ENCODE peak calls at places on chromosomes 2 and 18, in six cellular contexts. S is H9, R is prostate gland, I is GM23248, J is fibroblast of lung, F is aorta. X is an unnamed sample.
A peak's percentile ranks its signal among the peaks of the same experiment; 100 is the strongest.

GRCh38 chr18:2400701-2401191 is 170.6 kb downstream of the METTL4 start:
- DNase-seq in S (no peak), R (no peak), I (no peak), J (peak; percentile 9), F (no peak), X (no peak)

GRCh38 chr2:132969371-132969985 is 299.5 kb upstream of the LYPD1 start:
- DNase-seq in S (no peak), R (no peak), I (peak; percentile 2), J (no peak), F (no peak), X (no peak)

GRCh38 chr18:57437782-57438668 is 2.9 kb downstream of the ONECUT2 start:
- DNase-seq in S (peak; percentile 92), R (no peak), I (peak; percentile 90), J (peak; percentile 57), F (peak; percentile 79), X (peak; percentile 88)

GRCh38 chr2:101844055-101844635 is 146.6 kb downstream of the MAP4K4 start:
- DNase-seq in S (no peak), R (peak; percentile 35), I (peak; percentile 87), J (peak; percentile 89), F (no peak), X (no peak)

GRCh38 chr2:158781562-158781961 is 13.6 kb upstream of the DAPL1 start:
- DNase-seq in S (no peak), R (no peak), I (peak; percentile 91), J (peak; percentile 87), F (no peak), X (peak; percentile 23)

GRCh38 chr2:121104721-121105141 is 180.3 kb downstream of the TFCP2L1 start:
- DNase-seq in S (no peak), R (no peak), I (peak; percentile 43), J (peak; percentile 29), F (peak; percentile 33), X (no peak)

GRCh38 chr2:222655406-222655747 is 515 bp downstream of the FARSB start:
- DNase-seq in S (no peak), R (no peak), I (peak; percentile 74), J (peak; percentile 58), F (no peak), X (no peak)

GRCh38 chr2:22035333-22035964 is 911.7 kb downstream of the TDRD15 start:
- DNase-seq in S (no peak), R (no peak), I (no peak), J (no peak), F (no peak), X (no peak)

GRCh38 chr2:234181128-234181527 is 130.6 kb downstream of the SPP2 start:
- DNase-seq in S (no peak), R (no peak), I (no peak), J (no peak), F (no peak), X (no peak)

GRCh38 chr2:205408690-205409089 is 273.6 kb upstream of the NRP2 start:
- DNase-seq in S (no peak), R (no peak), I (peak; percentile 27), J (peak; percentile 72), F (no peak), X (no peak)

GRCh38 chr2:152462591-152463178 is 127.7 kb downstream of the FMNL2 start:
- DNase-seq in S (no peak), R (no peak), I (no peak), J (no peak), F (no peak), X (peak; percentile 29)

GRCh38 chr18:46220116-46220515 is 115.9 kb downstream of the HAUS1 start:
- DNase-seq in S (no peak), R (no peak), I (peak; percentile 89), J (peak; percentile 89), F (no peak), X (no peak)

GRCh38 chr18:25935356-25935755 is 155.1 kb downstream of the SS18 start:
- DNase-seq in S (no peak), R (no peak), I (no peak), J (no peak), F (no peak), X (no peak)

GRCh38 chr2:216339456-216340279 is 32.6 kb downstream of the MARCHF4 start:
- DNase-seq in S (peak; percentile 86), R (peak; percentile 13), I (peak; percentile 68), J (peak; percentile 80), F (no peak), X (no peak)

GRCh38 chr2:175027755-175028154 is 22.6 kb upstream of the CHN1 start:
- DNase-seq in S (no peak), R (no peak), I (no peak), J (no peak), F (no peak), X (no peak)

GRCh38 chr2:8457620-8458255 is 224.1 kb upstream of the ID2 start:
- DNase-seq in S (no peak), R (no peak), I (no peak), J (no peak), F (no peak), X (no peak)

GRCh38 chr2:15645720-15646385 is 54.2 kb downstream of the DDX1 start:
- DNase-seq in S (no peak), R (no peak), I (no peak), J (no peak), F (no peak), X (no peak)

GRCh38 chr2:168814046-168814445 is 11.6 kb downstream of the NOSTRIN start:
- DNase-seq in S (no peak), R (no peak), I (peak; percentile 38), J (peak; percentile 49), F (no peak), X (no peak)

GRCh38 chr2:186641807-186642321 is 52.0 kb upstream of the FAM171B start:
- DNase-seq in S (no peak), R (peak; percentile 51), I (peak; percentile 87), J (peak; percentile 78), F (no peak), X (no peak)

DNA sequence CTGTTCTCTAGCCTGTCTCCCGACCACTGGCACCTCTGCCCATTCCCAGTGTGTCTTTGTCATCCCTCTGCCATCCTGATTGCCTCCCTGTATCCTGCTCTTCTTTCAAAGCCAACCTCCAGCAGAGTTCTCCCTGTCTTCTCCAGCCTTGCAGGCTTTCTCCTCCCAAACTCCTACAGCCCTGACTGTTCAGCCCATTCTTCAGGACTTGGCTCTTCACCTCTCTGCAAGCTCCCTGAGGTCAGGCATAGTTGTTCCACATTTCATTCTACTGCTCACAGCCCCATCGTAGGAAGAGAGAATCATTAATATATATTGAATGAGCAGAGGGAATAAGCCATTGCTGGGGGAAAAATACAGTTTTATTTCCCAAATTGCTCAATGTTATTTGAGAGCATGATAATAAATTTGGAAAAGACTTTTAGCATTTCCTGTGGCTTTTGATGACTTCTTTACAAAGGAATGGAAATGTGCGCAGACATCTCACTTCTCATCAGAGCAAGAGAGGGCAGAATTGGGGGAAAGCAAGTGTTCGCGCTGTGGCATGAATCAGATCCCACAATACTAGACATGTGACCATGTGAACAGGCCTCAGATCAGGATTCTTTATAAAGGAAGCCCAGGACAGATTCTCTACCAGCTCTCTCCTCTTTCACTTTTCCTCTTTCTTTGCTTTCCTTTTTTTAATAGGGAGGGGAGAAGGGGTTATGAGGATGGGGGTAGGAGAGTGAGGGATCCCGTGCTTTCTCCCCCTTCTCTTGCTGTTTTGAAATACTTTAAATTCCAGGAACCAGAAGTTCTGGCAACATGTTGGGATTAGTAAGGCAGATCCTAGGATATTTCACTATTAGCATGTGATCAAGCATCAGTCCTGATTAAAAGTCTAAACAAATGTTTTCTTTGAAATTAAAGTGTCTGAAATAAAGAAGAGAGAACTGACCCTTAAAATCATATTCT is 37.5 kb downstream of the EPAS1 start:
- DNase-seq in S (no peak), R (no peak), I (peak; percentile 98), J (peak; percentile 96), F (no peak), X (no peak)
- H3K27ac ChIP-seq in S (no peak overlapping the region), R (peak overlapping the region; percentile 77), I (peak overlapping the region; percentile 100), J (peak overlapping the region; percentile 89), F (peak overlapping the region; percentile 96), X (peak overlapping the region; percentile 68)

GRCh38 chr2:137676348-137676747 is 287.9 kb upstream of the HNMT start:
- DNase-seq in S (no peak), R (no peak), I (no peak), J (no peak), F (no peak), X (no peak)

GRCh38 chr2:137674991-137675390 is 289.3 kb upstream of the HNMT start:
- DNase-seq in S (no peak), R (no peak), I (no peak), J (no peak), F (no peak), X (no peak)

GRCh38 chr2:137672961-137673552 is 291.2 kb upstream of the HNMT start:
- DNase-seq in S (no peak), R (no peak), I (no peak), J (no peak), F (no peak), X (no peak)

GRCh38 chr2:137677466-137677865 is 286.8 kb upstream of the HNMT start:
- DNase-seq in S (no peak), R (no peak), I (peak; percentile 8), J (no peak), F (no peak), X (no peak)

GRCh38 chr2:137675584-137676327 is 288.5 kb upstream of the HNMT start:
- DNase-seq in S (no peak), R (no peak), I (no peak), J (no peak), F (no peak), X (no peak)
- H3K27ac ChIP-seq in S (no peak overlapping the region), R (no peak overlapping the region), I (no peak overlapping the region), J (no peak overlapping the region), F (no peak overlapping the region), X (no peak overlapping the region)

GRCh38 chr2:46258937-46259781 is 38.0 kb upstream of the EPAS1 start:
- DNase-seq in S (no peak), R (no peak), I (no peak), J (no peak), F (no peak), X (no peak)

GRCh38 chr2:46254474-46254873 is 42.7 kb upstream of the EPAS1 start:
- DNase-seq in S (no peak), R (no peak), I (no peak), J (no peak), F (no peak), X (no peak)

GRCh38 chr2:46257980-46258379 is 39.2 kb upstream of the EPAS1 start:
- DNase-seq in S (no peak), R (no peak), I (no peak), J (no peak), F (no peak), X (no peak)

GRCh38 chr2:46257476-46257875 is 39.7 kb upstream of the EPAS1 start:
- DNase-seq in S (no peak), R (no peak), I (peak; percentile 61), J (peak; percentile 47), F (no peak), X (no peak)

GRCh38 chr2:46256563-46257142 is 40.6 kb upstream of the EPAS1 start:
- DNase-seq in S (no peak), R (no peak), I (no peak), J (no peak), F (no peak), X (no peak)
- H3K27ac ChIP-seq in S (no peak overlapping the region), R (no peak overlapping the region), I (no peak overlapping the region), J (no peak overlapping the region), F (no peak overlapping the region), X (no peak overlapping the region)

DNA sequence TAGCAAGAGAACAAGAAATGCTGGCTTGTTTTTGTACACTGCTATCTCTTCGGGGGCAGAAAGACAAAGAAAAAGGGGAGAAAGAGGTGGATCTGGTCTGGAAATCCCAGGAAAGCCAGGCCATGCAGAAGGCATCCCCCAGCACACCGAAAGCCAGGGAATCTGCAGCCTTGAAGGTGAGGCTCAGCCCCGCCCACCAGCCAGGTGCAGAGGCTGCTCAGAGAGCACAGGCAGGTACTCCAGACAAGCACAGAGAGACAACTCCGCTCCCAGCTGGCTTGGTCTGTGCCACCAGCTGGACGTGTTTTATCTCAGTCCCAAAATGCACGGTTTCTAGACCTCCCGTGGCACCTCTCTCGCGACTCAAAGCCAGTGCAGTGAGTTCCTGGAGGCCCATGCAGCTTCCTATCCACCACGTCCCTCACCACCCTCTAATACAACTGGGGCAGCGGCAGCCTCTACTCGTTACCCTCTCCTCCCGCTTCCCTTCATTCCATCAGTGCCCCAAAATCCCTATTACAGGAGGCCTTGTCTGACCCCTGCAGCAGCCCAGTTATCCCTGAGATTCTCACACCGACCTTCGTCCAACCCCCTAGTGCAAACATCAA is 62.8 kb downstream of the HDAC4 start:
- DNase-seq in S (peak; percentile 60), R (no peak), I (no peak), J (no peak), F (no peak), X (no peak)
- H3K27ac ChIP-seq in S (no peak overlapping the region), R (peak overlapping the region; percentile 59), I (no peak overlapping the region), J (peak overlapping the region; percentile 46), F (no peak overlapping the region), X (no peak overlapping the region)